ENCODE peak calls at places on chromosome 18, in five cellular contexts. I is esophagus squamous epithelium, Y is heart left ventricle, N is transverse colon, G is right lobe of liver. Z is an unnamed sample.

GRCh38 chr18:74608681-74609080 is 11.0 kb downstream of the ZNF407 start:
- DNase-seq in I (no peak), Y (no peak), N (no peak), G (no peak), Z (no peak)

GRCh38 chr18:79609841-79610281 is 69.7 kb upstream of the CTDP1 start:
- DNase-seq in I (no peak), Y (peak), N (no peak), G (peak), Z (no peak)

GRCh38 chr18:77858331-77858730 is 608.7 kb downstream of the GALR1 start:
- DNase-seq in I (no peak), Y (no peak), N (no peak), G (no peak), Z (no peak)

GRCh38 chr18:57837917-57838548 is 34.9 kb upstream of the ATP8B1 start:
- DNase-seq in I (no peak), Y (no peak), N (no peak), G (no peak), Z (no peak)

GRCh38 chr18:53551868-53552426 is 672.5 kb downstream of the MBD2 start:
- DNase-seq in I (no peak), Y (peak), N (no peak), G (no peak), Z (no peak)

GRCh38 chr18:77178559-77178958 is 46.0 kb upstream of the MBP start:
- DNase-seq in I (no peak), Y (no peak), N (no peak), G (no peak), Z (no peak)

GRCh38 chr18:28032177-28032576 is 144.8 kb downstream of the CDH2 start:
- DNase-seq in I (no peak), Y (no peak), N (no peak), G (no peak), Z (no peak)

GRCh38 chr18:3458952-3459853 is 9.2 kb downstream of the TGIF1 start:
- DNase-seq in I (no peak), Y (no peak), N (no peak), G (no peak), Z (no peak)

GRCh38 chr18:58364867-58365533 is 263.9 kb downstream of the ALPK2 start:
- DNase-seq in I (no peak), Y (no peak), N (no peak), G (no peak), Z (no peak)

GRCh38 chr18:34624551-34624950 is 85.5 kb upstream of the DTNA start:
- DNase-seq in I (no peak), Y (no peak), N (no peak), G (no peak), Z (no peak)

GRCh38 chr18:13103366-13103765 is 112.2 kb downstream of the CEP192 start:
- DNase-seq in I (no peak), Y (no peak), N (no peak), G (no peak), Z (peak)

GRCh38 chr18:26566874-26567273 is 18.5 kb upstream of the KCTD1 start:
- DNase-seq in I (no peak), Y (no peak), N (no peak), G (no peak), Z (no peak)

GRCh38 chr18:70288851-70289328 is at the start of gene SOCS6:
- DNase-seq in I (peak), Y (peak), N (peak), G (peak), Z (peak)
- TF ChIP-seq POLR2A in I (no peak), Y (no peak), N (peak), G (peak), Z (peak)

GRCh38 chr18:71707400-71707799 is 836.7 kb downstream of the CBLN2 start:
- DNase-seq in I (no peak), Y (no peak), N (no peak), G (no peak), Z (no peak)
- TF ChIP-seq POLR2A in I (no peak), Y (no peak), N (no peak), G (no peak), Z (no peak)

DNA sequence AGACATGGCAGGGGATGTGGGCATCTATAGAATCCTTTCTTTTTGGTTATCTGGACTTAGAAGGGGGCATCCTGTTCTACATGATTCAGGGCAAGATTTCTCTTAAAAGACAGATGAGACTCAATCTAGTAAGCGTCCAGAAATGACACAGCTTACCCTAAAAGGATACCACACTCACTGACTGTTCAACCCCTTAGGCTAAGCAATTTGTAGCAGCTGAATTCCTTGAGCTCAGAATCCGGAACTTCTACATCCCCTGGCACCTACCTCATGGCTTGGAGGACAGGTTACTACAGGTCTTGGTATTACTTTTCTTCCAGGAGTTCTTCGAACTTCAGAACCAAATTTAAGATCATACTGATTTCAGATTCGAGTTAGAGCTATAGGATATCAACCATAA is 138.4 kb downstream of the LAMA3 start:
- DNase-seq in I (no peak), Y (no peak), N (no peak), G (no peak), Z (no peak)
- TF ChIP-seq POLR2A in I (no peak), Y (no peak), N (no peak), G (no peak), Z (no peak)

GRCh38 chr18:55592106-55592505 is 4.1 kb upstream of the TCF4 start:
- DNase-seq in I (no peak), Y (no peak), N (no peak), G (no peak), Z (peak)

GRCh38 chr18:55588876-55589595 is 1.0 kb upstream of the TCF4 start:
- DNase-seq in I (no peak), Y (no peak), N (no peak), G (no peak), Z (peak)

GRCh38 chr18:55588001-55588875 is at the start of gene TCF4:
- DNase-seq in I (no peak), Y (peak), N (peak), G (peak), Z (peak)

GRCh38 chr18:55587341-55588000 is 521 bp downstream of the TCF4 start:
- DNase-seq in I (no peak), Y (peak), N (no peak), G (peak), Z (peak)

DNA sequence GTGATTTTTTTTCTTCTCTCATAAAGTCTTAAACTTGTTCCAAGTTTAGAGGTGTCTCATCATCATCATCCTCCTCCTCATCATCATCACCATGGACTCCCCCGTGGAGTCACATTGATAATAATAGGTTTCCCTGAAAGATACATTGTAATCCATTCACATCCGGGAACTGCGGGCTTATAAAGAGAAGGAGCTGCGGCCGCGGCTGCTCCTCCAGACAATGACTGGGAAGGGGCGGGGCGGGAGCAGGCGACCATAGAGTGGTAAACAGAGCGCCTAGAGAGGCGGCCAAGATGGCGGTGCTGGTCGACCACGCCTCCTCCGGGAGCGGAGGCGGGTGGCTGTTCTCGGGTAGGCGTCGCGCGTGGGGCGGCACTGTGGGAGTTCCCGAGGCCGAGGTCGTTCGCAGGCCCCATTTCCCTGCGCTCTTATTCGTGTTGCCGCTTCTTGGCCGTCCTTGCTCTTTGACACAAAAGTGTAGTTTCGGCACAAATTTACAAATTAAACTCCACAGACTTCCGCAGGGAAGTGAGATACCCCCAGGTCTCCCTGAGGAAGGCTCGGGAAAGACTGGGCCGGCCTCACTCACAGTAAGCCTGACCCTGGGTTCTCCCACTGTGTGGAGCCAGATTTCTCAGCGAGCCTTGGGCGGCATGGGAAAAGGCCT is 1.8 kb upstream of the TCF4 start:
- DNase-seq in I (peak), Y (peak), N (peak), G (peak), Z (peak)
- TF ChIP-seq POLR2A in I (no peak), Y (no peak), N (peak), G (peak), Z (peak)

GRCh38 chr18:55322176-55322735 is 265.7 kb downstream of the TCF4 start:
- DNase-seq in I (no peak), Y (peak), N (peak), G (peak), Z (peak)
- TF ChIP-seq POLR2A in I (no peak), Y (no peak), N (peak), G (peak), Z (no peak)

DNA sequence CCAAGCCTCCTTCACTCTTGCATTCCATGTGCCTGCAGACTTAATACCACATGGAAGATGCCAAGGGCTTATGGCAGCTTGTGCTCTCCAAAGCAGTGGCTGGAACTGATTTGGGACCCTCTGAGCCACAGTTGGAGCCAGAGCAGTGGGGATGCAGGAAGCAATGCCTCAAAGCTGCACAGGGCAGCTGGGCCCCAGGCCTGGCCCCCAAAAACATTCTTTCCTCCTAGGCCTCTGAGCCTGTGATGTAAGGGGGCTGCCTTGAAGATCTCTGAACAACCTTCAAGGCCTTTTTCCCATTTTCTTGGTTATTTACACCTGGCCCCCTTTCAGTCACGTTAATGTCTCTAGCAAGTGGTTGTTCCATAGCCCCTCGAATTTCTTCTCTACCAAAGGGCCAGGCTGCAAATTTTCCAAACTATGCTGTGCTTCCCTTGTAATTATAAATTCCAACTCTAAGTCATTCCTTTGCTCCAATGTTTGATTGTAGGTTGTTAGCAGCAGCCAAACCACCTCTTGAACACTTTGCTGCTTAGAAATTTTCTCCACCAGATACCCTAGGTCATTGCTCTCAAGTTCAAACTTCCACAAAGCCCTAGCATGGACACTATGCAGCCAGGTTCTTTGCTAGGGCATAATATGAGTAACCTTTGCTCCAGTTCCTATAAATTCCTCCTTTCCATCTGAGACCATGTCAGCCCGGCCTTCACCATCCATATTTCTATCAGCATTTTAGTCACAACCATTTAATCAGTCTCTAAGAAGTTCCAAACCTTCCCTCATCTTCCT is 245.0 kb upstream of the RBBP8 start:
- DNase-seq in I (no peak), Y (no peak), N (no peak), G (no peak), Z (no peak)
- TF ChIP-seq POLR2A in I (no peak), Y (no peak), N (no peak), G (no peak), Z (no peak)

GRCh38 chr18:10528439-10528838 is 2.6 kb downstream of the NAPG start:
- DNase-seq in I (no peak), Y (no peak), N (no peak), G (no peak), Z (peak)

GRCh38 chr18:10526211-10526949 is 553 bp downstream of the NAPG start:
- DNase-seq in I (peak), Y (peak), N (peak), G (peak), Z (peak)

GRCh38 chr18:10524507-10525425 is 1.1 kb upstream of the NAPG start:
- DNase-seq in I (no peak), Y (no peak), N (no peak), G (no peak), Z (peak)

GRCh38 chr18:10523544-10523943 is 2.3 kb upstream of the NAPG start:
- DNase-seq in I (no peak), Y (no peak), N (no peak), G (no peak), Z (no peak)

DNA sequence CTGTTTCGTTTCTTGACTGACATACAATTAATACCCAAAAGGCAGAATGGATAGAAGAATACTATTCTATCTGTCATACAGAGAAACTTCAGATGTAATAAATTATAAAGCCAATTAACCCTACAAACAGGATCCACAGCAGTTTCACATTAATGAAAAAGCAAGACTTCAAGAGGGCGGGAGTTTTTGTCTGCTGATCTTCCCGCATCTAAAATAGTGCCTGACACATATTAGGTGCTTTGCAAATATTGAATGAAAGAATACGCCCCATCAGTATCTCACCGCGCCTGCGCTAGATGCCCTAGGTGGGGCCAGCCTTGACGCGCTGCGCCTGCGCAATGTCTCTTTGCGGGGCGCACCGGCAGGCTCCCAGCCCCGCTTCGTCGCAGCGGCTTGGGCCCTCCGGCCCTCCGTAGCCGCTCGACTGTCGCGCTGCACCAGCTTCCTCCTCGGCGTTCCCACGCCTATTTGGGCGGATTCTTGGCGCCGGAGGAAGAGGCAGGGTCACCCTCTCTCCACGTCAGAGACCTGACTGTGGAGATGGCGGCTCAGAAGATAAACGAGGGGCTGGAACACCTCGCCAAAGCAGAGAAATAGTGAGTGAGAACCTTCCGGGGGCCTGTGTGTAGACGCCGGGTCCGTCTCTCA is at the start of gene NAPG:
- DNase-seq in I (peak), Y (peak), N (peak), G (peak), Z (peak)
- TF ChIP-seq POLR2A in I (peak), Y (no peak), N (peak), G (peak), Z (peak)

GRCh38 chr18:9915291-9916066 is 1.7 kb downstream of the VAPA start:
- DNase-seq in I (no peak), Y (no peak), N (no peak), G (no peak), Z (peak)

GRCh38 chr18:9916067-9916684 is 2.4 kb downstream of the VAPA start:
- DNase-seq in I (no peak), Y (no peak), N (no peak), G (no peak), Z (no peak)

GRCh38 chr18:9914334-9914583 is 443 bp downstream of the VAPA start:
- DNase-seq in I (no peak), Y (no peak), N (no peak), G (no peak), Z (no peak)

GRCh38 chr18:9913526-9914333 is at the start of gene VAPA:
- DNase-seq in I (peak), Y (peak), N (peak), G (peak), Z (peak)

DNA sequence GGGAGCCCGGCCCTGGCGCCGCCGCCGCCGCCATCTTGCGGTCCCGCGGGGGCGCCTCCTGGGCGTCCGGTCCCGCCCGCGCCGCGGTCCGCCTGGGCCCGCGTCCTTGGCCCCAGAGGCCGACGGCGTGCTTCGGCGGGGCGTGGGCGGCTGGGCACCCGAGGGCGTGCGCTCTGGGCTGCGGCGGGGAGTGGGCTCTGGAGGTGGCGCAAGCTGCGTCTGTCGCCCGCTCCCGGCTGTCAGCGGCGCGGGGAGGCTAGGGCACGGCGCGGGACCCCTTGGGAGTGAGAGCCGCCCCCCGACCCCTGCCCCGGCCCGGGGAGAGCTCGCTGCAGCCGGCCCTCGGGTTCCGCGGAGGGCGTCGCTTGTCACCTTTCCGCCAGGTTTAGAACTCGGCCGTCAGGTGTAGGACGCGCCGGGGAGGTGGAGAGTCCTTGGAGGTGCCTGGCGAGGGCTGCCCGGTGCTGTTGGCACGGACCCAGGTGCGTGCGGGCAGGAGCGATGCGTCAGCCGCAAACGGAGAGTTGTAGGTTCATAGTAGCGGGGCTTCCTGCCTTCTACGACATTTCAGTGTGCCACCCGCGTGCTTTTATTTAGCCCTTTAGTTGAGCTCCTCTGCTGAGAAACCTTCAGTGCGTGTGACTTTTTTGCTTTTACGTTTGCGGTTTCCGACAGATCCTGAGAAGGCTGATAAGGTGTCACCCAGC is 921 bp downstream of the VAPA start:
- DNase-seq in I (no peak), Y (peak), N (peak), G (peak), Z (peak)
- TF ChIP-seq POLR2A in I (no peak), Y (no peak), N (peak), G (peak), Z (peak)

GRCh38 chr18:36162981-36163380 is 24.3 kb upstream of the MOCOS start:
- DNase-seq in I (no peak), Y (no peak), N (no peak), G (no peak), Z (no peak)

GRCh38 chr18:36153771-36154170 is 24.1 kb downstream of the ELP2 start:
- DNase-seq in I (no peak), Y (no peak), N (no peak), G (no peak), Z (no peak)

GRCh38 chr18:36157441-36157840 is 27.7 kb downstream of the ELP2 start:
- DNase-seq in I (no peak), Y (no peak), N (no peak), G (no peak), Z (no peak)

GRCh38 chr18:36155960-36156757 is 26.5 kb downstream of the ELP2 start:
- DNase-seq in I (no peak), Y (no peak), N (no peak), G (no peak), Z (no peak)

DNA sequence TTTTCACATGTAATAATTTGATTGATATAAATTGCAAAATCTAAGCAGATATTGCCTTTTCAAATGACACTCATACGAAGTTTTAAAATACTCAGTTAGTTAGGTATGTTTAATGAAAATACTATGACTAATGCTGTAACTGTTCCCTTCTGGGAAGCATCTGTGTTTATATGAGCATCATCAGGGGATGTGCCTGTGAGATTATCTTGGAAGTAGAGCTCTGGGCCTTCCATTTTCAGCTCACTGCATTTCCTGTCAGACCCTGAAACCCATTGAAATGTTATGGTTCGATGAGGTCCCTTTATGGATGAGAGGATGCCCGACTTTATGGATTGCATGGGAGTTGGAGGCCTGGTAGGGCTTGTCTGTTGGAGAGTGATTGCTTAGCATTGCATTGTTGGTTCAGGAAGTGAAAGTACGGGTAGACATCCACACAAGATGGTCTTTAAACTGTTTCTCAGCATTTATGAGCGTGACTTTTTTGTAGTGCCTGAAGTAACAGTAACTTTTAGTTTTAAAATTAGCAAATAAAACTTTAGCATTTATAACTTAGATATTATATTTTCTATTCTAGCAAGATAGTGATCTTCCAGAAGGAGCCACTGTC is 28.7 kb downstream of the ELP2 start:
- DNase-seq in I (no peak), Y (no peak), N (no peak), G (no peak), Z (no peak)
- TF ChIP-seq POLR2A in I (no peak), Y (no peak), N (no peak), G (no peak), Z (no peak)

DNA sequence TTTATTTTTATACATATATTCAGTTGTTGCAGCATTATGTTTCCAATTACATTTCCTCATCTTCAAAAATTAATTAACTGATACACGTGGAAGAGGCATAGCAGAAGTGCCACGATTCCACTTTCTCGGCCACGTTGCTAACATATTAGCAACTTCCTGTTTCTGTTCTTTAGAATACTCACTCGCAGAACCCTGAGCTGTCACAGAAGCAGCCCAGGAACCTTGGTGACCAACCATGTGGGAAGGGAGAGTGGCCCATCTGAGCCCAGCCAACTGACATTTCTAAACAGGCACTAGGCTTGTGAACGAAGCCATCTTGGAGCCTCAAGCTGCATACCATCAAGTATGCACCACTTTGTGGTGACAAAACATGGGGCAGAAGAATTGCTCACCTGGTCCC is 350.1 kb downstream of the CBLN2 start:
- DNase-seq in I (no peak), Y (no peak), N (no peak), G (no peak), Z (no peak)
- TF ChIP-seq POLR2A in I (no peak), Y (no peak), N (no peak), G (no peak), Z (no peak)

Z was measured in erythroblast.